ENCODE peak calls at places on chromosomes 7 and 10, in nine cellular contexts. One of them, this sample, is unnamed.

GRCh38 chr10:99784025-99784730 is 1.7 kb downstream of the ABCC2 start:
- DNase-seq in stimulated activated CD4-positive, alpha-beta T cell treated with anti-CD3 and anti-CD28 coated beads, Interleukin-1b, Interleukin-23, amount 100 ng/mL, for 24 hours: no peak
- DNase-seq in right cardiac atrium: peak; percentile 18
- DNase-seq in fibroblast of gingiva: peak; percentile 90
- DNase-seq in lower leg skin: no peak
- DNase-seq in epithelial cell of esophagus: peak; percentile 51
- DNase-seq in activated naive CD8-positive, alpha-beta T cell treated with anti-CD3 and anti-CD28 coated beads for 36 hours: no peak
- DNase-seq in AML-193: no peak
- DNase-seq in stromal cell of bone marrow: peak; percentile 76
- DNase-seq in this sample: no peak

GRCh38 chr10:30985552-30985951 is 46.1 kb downstream of the ZNF438 start:
- DNase-seq in activated naive CD8-positive, alpha-beta T cell treated with anti-CD3 and anti-CD28 coated beads for 36 hours: no peak
- DNase-seq in epithelial cell of esophagus: peak; percentile 77
- DNase-seq in stromal cell of bone marrow: no peak
- DNase-seq in fibroblast of gingiva: peak; percentile 22
- DNase-seq in stimulated activated CD4-positive, alpha-beta T cell treated with anti-CD3 and anti-CD28 coated beads, Interleukin-1b, Interleukin-23, amount 100 ng/mL, for 24 hours: no peak
- DNase-seq in lower leg skin: no peak
- DNase-seq in AML-193: no peak
- DNase-seq in right cardiac atrium: no peak
- DNase-seq in this sample: peak; percentile 82

GRCh38 chr7:17206354-17206905 is 92.0 kb upstream of the AHR start:
- DNase-seq in AML-193: no peak
- DNase-seq in stromal cell of bone marrow: no peak
- DNase-seq in epithelial cell of esophagus: peak; percentile 77
- DNase-seq in stimulated activated CD4-positive, alpha-beta T cell treated with anti-CD3 and anti-CD28 coated beads, Interleukin-1b, Interleukin-23, amount 100 ng/mL, for 24 hours: no peak
- DNase-seq in lower leg skin: no peak
- DNase-seq in fibroblast of gingiva: no peak
- DNase-seq in activated naive CD8-positive, alpha-beta T cell treated with anti-CD3 and anti-CD28 coated beads for 36 hours: no peak
- DNase-seq in right cardiac atrium: no peak
- DNase-seq in this sample: no peak

GRCh38 chr7:27166475-27167169 is 1.3 kb upstream of the HOXA9 start:
- DNase-seq in stimulated activated CD4-positive, alpha-beta T cell treated with anti-CD3 and anti-CD28 coated beads, Interleukin-1b, Interleukin-23, amount 100 ng/mL, for 24 hours: no peak
- DNase-seq in epithelial cell of esophagus: no peak
- DNase-seq in fibroblast of gingiva: no peak
- DNase-seq in activated naive CD8-positive, alpha-beta T cell treated with anti-CD3 and anti-CD28 coated beads for 36 hours: no peak
- DNase-seq in stromal cell of bone marrow: no peak
- DNase-seq in AML-193: no peak
- DNase-seq in lower leg skin: no peak
- DNase-seq in right cardiac atrium: no peak
- DNase-seq in this sample: no peak

GRCh38 chr10:85557706-85558105 is 808.9 kb downstream of the GRID1 start:
- DNase-seq in activated naive CD8-positive, alpha-beta T cell treated with anti-CD3 and anti-CD28 coated beads for 36 hours: no peak
- DNase-seq in right cardiac atrium: no peak
- DNase-seq in fibroblast of gingiva: no peak
- DNase-seq in stimulated activated CD4-positive, alpha-beta T cell treated with anti-CD3 and anti-CD28 coated beads, Interleukin-1b, Interleukin-23, amount 100 ng/mL, for 24 hours: no peak
- DNase-seq in lower leg skin: no peak
- DNase-seq in AML-193: no peak
- DNase-seq in stromal cell of bone marrow: no peak
- DNase-seq in epithelial cell of esophagus: peak; percentile 71
- DNase-seq in this sample: no peak

GRCh38 chr7:129225931-129226572 is 1.2 kb downstream of the AHCYL2 start:
- DNase-seq in lower leg skin: no peak
- DNase-seq in activated naive CD8-positive, alpha-beta T cell treated with anti-CD3 and anti-CD28 coated beads for 36 hours: no peak
- DNase-seq in fibroblast of gingiva: no peak
- DNase-seq in epithelial cell of esophagus: peak; percentile 4
- DNase-seq in AML-193: no peak
- DNase-seq in right cardiac atrium: no peak
- DNase-seq in stromal cell of bone marrow: no peak
- DNase-seq in stimulated activated CD4-positive, alpha-beta T cell treated with anti-CD3 and anti-CD28 coated beads, Interleukin-1b, Interleukin-23, amount 100 ng/mL, for 24 hours: no peak
- DNase-seq in this sample: no peak

GRCh38 chr7:116097365-116098009 is 66.9 kb upstream of the TFEC start:
- DNase-seq in activated naive CD8-positive, alpha-beta T cell treated with anti-CD3 and anti-CD28 coated beads for 36 hours: no peak
- DNase-seq in lower leg skin: no peak
- DNase-seq in stimulated activated CD4-positive, alpha-beta T cell treated with anti-CD3 and anti-CD28 coated beads, Interleukin-1b, Interleukin-23, amount 100 ng/mL, for 24 hours: no peak
- DNase-seq in epithelial cell of esophagus: peak; percentile 79
- DNase-seq in stromal cell of bone marrow: peak; percentile 6
- DNase-seq in fibroblast of gingiva: no peak
- DNase-seq in AML-193: peak; percentile 39
- DNase-seq in right cardiac atrium: no peak
- DNase-seq in this sample: peak; percentile 51

GRCh38 chr10:117419921-117420320 is 44.7 kb upstream of the PDZD8 start:
- DNase-seq in fibroblast of gingiva: no peak
- DNase-seq in stromal cell of bone marrow: peak; percentile 4
- DNase-seq in lower leg skin: peak; percentile 49
- DNase-seq in stimulated activated CD4-positive, alpha-beta T cell treated with anti-CD3 and anti-CD28 coated beads, Interleukin-1b, Interleukin-23, amount 100 ng/mL, for 24 hours: no peak
- DNase-seq in activated naive CD8-positive, alpha-beta T cell treated with anti-CD3 and anti-CD28 coated beads for 36 hours: no peak
- DNase-seq in AML-193: no peak
- DNase-seq in right cardiac atrium: no peak
- DNase-seq in epithelial cell of esophagus: peak; percentile 79
- DNase-seq in this sample: no peak

GRCh38 chr7:51080622-51081269 is 235.9 kb downstream of the COBL start:
- DNase-seq in activated naive CD8-positive, alpha-beta T cell treated with anti-CD3 and anti-CD28 coated beads for 36 hours: no peak
- DNase-seq in AML-193: no peak
- DNase-seq in stimulated activated CD4-positive, alpha-beta T cell treated with anti-CD3 and anti-CD28 coated beads, Interleukin-1b, Interleukin-23, amount 100 ng/mL, for 24 hours: no peak
- DNase-seq in fibroblast of gingiva: no peak
- DNase-seq in right cardiac atrium: no peak
- DNase-seq in lower leg skin: peak; percentile 83
- DNase-seq in stromal cell of bone marrow: no peak
- DNase-seq in epithelial cell of esophagus: no peak
- DNase-seq in this sample: no peak

GRCh38 chr10:125521721-125522680 is 161.0 kb downstream of the TEX36 start:
- DNase-seq in activated naive CD8-positive, alpha-beta T cell treated with anti-CD3 and anti-CD28 coated beads for 36 hours: peak; percentile 32
- DNase-seq in AML-193: no peak
- DNase-seq in lower leg skin: peak; percentile 66
- DNase-seq in right cardiac atrium: no peak
- DNase-seq in epithelial cell of esophagus: no peak
- DNase-seq in stromal cell of bone marrow: no peak
- DNase-seq in stimulated activated CD4-positive, alpha-beta T cell treated with anti-CD3 and anti-CD28 coated beads, Interleukin-1b, Interleukin-23, amount 100 ng/mL, for 24 hours: no peak
- DNase-seq in fibroblast of gingiva: no peak
- DNase-seq in this sample: no peak